ENCODE peak calls at places on chromosome 1, in eight cellular contexts. O is Kasumi-1; Q is NT2/D1; L is RWPE1; E is RCC 7860; S is NCI-H187; P is stimulated activated CD4-positive, alpha-beta T cell treated with anti-CD3 and anti-CD28 coated beads, Interleukin-15, amount 100 ng/mL, for 1 hour; J is NCI-H510A treated with DMSO at 0.1 percent for 48 hours. A is an unnamed sample.

GRCh38 chr1:32071758-32072621 is 749 bp upstream of the TMEM39B start:
- DNase-seq in E (peak), L (no peak), O (no peak), S (no peak), Q (no peak), J (peak), P (no peak), A (peak)

GRCh38 chr1:172863031-172863430 is 187.7 kb downstream of the TNFSF18 start:
- DNase-seq in P (no peak), S (no peak), E (no peak), Q (no peak), J (no peak), O (no peak), L (no peak), A (no peak)

GRCh38 chr1:28594661-28595411 is 2.8 kb downstream of the RAB42 start:
- DNase-seq in S (no peak), L (peak), Q (no peak), E (peak), P (no peak), J (no peak), O (no peak), A (no peak)

GRCh38 chr1:203629509-203630082 is 3.0 kb downstream of the ATP2B4 start:
- DNase-seq in P (peak), E (no peak), J (peak), Q (peak), L (no peak), S (peak), O (no peak), A (no peak)

GRCh38 chr1:2046225-2046917 is 3.8 kb upstream of the PRKCZ start:
- DNase-seq in O (no peak), L (peak), S (peak), Q (peak), E (peak), P (peak), J (peak), A (peak)

GRCh38 chr1:61742620-61743431 is 546 bp downstream of the PATJ start:
- DNase-seq in Q (no peak), L (peak), O (no peak), S (no peak), E (peak), J (peak), P (no peak), A (peak)

GRCh38 chr1:54975709-54976108 is 4.7 kb upstream of the TMEM61 start:
- DNase-seq in S (no peak), P (no peak), Q (no peak), L (no peak), O (no peak), J (peak), E (no peak), A (no peak)

GRCh38 chr1:96520542-96520941 is 201.0 kb upstream of the PTBP2 start:
- DNase-seq in S (no peak), O (no peak), P (no peak), Q (no peak), E (no peak), L (no peak), J (no peak), A (no peak)

A was measured in H54.